ENCODE peak calls at places on chromosomes 4 and X, in seven cellular contexts. J is activated naive CD4-positive, alpha-beta T cell; H is cardiac muscle cell; O is stimulated activated CD8-positive, alpha-beta memory T cell treated with anti-CD3 and anti-CD28 coated beads, Interleukin-4, amount 100 ng/mL, for 4 hours; Y is stimulated activated CD4-positive, alpha-beta T cell treated with anti-CD3 and anti-CD28 coated beads, Interleukin-4, amount 100 ng/mL, for 48 hours; D is NCI-H446 treated with DMSO at 0.1 percent for 48 hours; R is CD4-positive, alpha-beta memory T cell. S is an unnamed sample.

GRCh38 chr4:26474551-26474950 is 15.7 kb downstream of the CCKAR start:
- DNase-seq in D (no peak), J (no peak), Y (no peak), H (no peak), O (no peak), R (no peak), S (no peak)

GRCh38 chr4:24470681-24471622 is 113.4 kb downstream of the DHX15 start:
- DNase-seq in R (peak; percentile 21), O (peak; percentile 1), D (no peak), Y (no peak), H (peak; percentile 66), J (no peak), S (no peak)

GRCh38 chr4:67885727-67886126 is 1.9 kb upstream of the TMPRSS11D start:
- DNase-seq in D (no peak), H (no peak), R (no peak), Y (no peak), O (no peak), J (no peak), S (no peak)

GRCh38 chrX:21993265-21993664 is 38.9 kb upstream of the PHEX start:
- DNase-seq in H (no peak), J (no peak), O (no peak), D (no peak), R (no peak), Y (no peak), S (no peak)

GRCh38 chrX:42466706-42467105 is 311.3 kb downstream of the PPP1R2C start:
- DNase-seq in J (no peak), O (no peak), Y (no peak), H (no peak), D (peak; percentile 3), R (no peak), S (no peak)

GRCh38 chrX:44669626-44670025 is 127.0 kb upstream of the FUNDC1 start:
- DNase-seq in H (no peak), D (peak; percentile 3), O (no peak), Y (no peak), R (no peak), J (no peak), S (no peak)

GRCh38 chrX:8971116-8971515 is 62.8 kb downstream of the FAM9B start:
- DNase-seq in R (peak; percentile 50), O (no peak), D (no peak), J (no peak), Y (no peak), H (peak; percentile 31), S (no peak)

GRCh38 chr4:113499166-113499565 is 262.4 kb downstream of the CAMK2D start:
- DNase-seq in H (no peak), O (no peak), D (no peak), J (no peak), Y (no peak), R (no peak), S (no peak)

GRCh38 chr4:6932918-6933317 is 23.3 kb downstream of the TBC1D14 start:
- DNase-seq in Y (no peak), R (no peak), H (no peak), O (no peak), D (no peak), J (no peak), S (no peak)

S was measured in central memory CD8-positive, alpha-beta T cell.